ENCODE peak calls at places on chromosomes 7 and 10, in five cellular contexts. One of them, this sample, is unnamed.

GRCh38 chr7:106419455-106420182 is 134.8 kb upstream of the NAMPT start:
- DNase-seq in astrocyte of the cerebellum: no peak
- DNase-seq in MCF 10A: peak; percentile 17
- DNase-seq in stimulated activated CD4-positive, alpha-beta T cell treated with anti-CD3 and anti-CD28 coated beads, Interleukin-12 subunit alpha, Interleukin-12 subunit beta, amount 100 ng/mL, for 4 hours: no peak
- DNase-seq in T-helper 9 cell: no peak
- DNase-seq in this sample: no peak

GRCh38 chr7:1742555-1743303 is 72.7 kb downstream of the ELFN1 start:
- DNase-seq in astrocyte of the cerebellum: no peak
- DNase-seq in stimulated activated CD4-positive, alpha-beta T cell treated with anti-CD3 and anti-CD28 coated beads, Interleukin-12 subunit alpha, Interleukin-12 subunit beta, amount 100 ng/mL, for 4 hours: no peak
- DNase-seq in MCF 10A: no peak
- DNase-seq in T-helper 9 cell: peak; percentile 20
- DNase-seq in this sample: peak; percentile 56

GRCh38 chr10:123544986-123545385 is 121.2 kb upstream of the GPR26 start:
- DNase-seq in astrocyte of the cerebellum: no peak
- DNase-seq in MCF 10A: no peak
- DNase-seq in stimulated activated CD4-positive, alpha-beta T cell treated with anti-CD3 and anti-CD28 coated beads, Interleukin-12 subunit alpha, Interleukin-12 subunit beta, amount 100 ng/mL, for 4 hours: no peak
- DNase-seq in T-helper 9 cell: no peak
- DNase-seq in this sample: no peak

GRCh38 chr7:47581442-47581820 is 480 bp downstream of the TNS3 start:
- DNase-seq in T-helper 9 cell: no peak
- DNase-seq in stimulated activated CD4-positive, alpha-beta T cell treated with anti-CD3 and anti-CD28 coated beads, Interleukin-12 subunit alpha, Interleukin-12 subunit beta, amount 100 ng/mL, for 4 hours: no peak
- DNase-seq in astrocyte of the cerebellum: no peak
- DNase-seq in MCF 10A: no peak
- DNase-seq in this sample: no peak

GRCh38 chr7:155774947-155775346 is 37.3 kb downstream of the SHH start:
- DNase-seq in MCF 10A: no peak
- DNase-seq in stimulated activated CD4-positive, alpha-beta T cell treated with anti-CD3 and anti-CD28 coated beads, Interleukin-12 subunit alpha, Interleukin-12 subunit beta, amount 100 ng/mL, for 4 hours: no peak
- DNase-seq in T-helper 9 cell: no peak
- DNase-seq in astrocyte of the cerebellum: no peak
- DNase-seq in this sample: no peak

GRCh38 chr10:70648427-70648826 is 23.9 kb upstream of the ADAMTS14 start:
- DNase-seq in MCF 10A: no peak
- DNase-seq in stimulated activated CD4-positive, alpha-beta T cell treated with anti-CD3 and anti-CD28 coated beads, Interleukin-12 subunit alpha, Interleukin-12 subunit beta, amount 100 ng/mL, for 4 hours: no peak
- DNase-seq in astrocyte of the cerebellum: no peak
- DNase-seq in T-helper 9 cell: no peak
- DNase-seq in this sample: no peak

GRCh38 chr10:51079331-51079730 is 5.0 kb downstream of the PRKG1 start:
- DNase-seq in stimulated activated CD4-positive, alpha-beta T cell treated with anti-CD3 and anti-CD28 coated beads, Interleukin-12 subunit alpha, Interleukin-12 subunit beta, amount 100 ng/mL, for 4 hours: no peak
- DNase-seq in T-helper 9 cell: no peak
- DNase-seq in astrocyte of the cerebellum: no peak
- DNase-seq in MCF 10A: no peak
- DNase-seq in this sample: no peak

GRCh38 chr10:45373003-45373782 is 823 bp upstream of the ALOX5 start:
- DNase-seq in stimulated activated CD4-positive, alpha-beta T cell treated with anti-CD3 and anti-CD28 coated beads, Interleukin-12 subunit alpha, Interleukin-12 subunit beta, amount 100 ng/mL, for 4 hours: no peak
- DNase-seq in astrocyte of the cerebellum: no peak
- DNase-seq in MCF 10A: no peak
- DNase-seq in T-helper 9 cell: peak; percentile 29
- DNase-seq in this sample: no peak

GRCh38 chr10:71974489-71975011 is 10.4 kb downstream of the CHST3 start:
- DNase-seq in MCF 10A: peak; percentile 81
- DNase-seq in astrocyte of the cerebellum: no peak
- DNase-seq in stimulated activated CD4-positive, alpha-beta T cell treated with anti-CD3 and anti-CD28 coated beads, Interleukin-12 subunit alpha, Interleukin-12 subunit beta, amount 100 ng/mL, for 4 hours: peak; percentile 31
- DNase-seq in T-helper 9 cell: no peak
- DNase-seq in this sample: no peak

GRCh38 chr10:15348579-15348978 is 22.5 kb downstream of the FAM171A1 start:
- DNase-seq in astrocyte of the cerebellum: no peak
- DNase-seq in MCF 10A: no peak
- DNase-seq in stimulated activated CD4-positive, alpha-beta T cell treated with anti-CD3 and anti-CD28 coated beads, Interleukin-12 subunit alpha, Interleukin-12 subunit beta, amount 100 ng/mL, for 4 hours: no peak
- DNase-seq in T-helper 9 cell: no peak
- DNase-seq in this sample: no peak

GRCh38 chr7:142441074-142441403 is 183.2 kb upstream of the PRSS58 start:
- DNase-seq in T-helper 9 cell: no peak
- DNase-seq in astrocyte of the cerebellum: no peak
- DNase-seq in MCF 10A: no peak
- DNase-seq in stimulated activated CD4-positive, alpha-beta T cell treated with anti-CD3 and anti-CD28 coated beads, Interleukin-12 subunit alpha, Interleukin-12 subunit beta, amount 100 ng/mL, for 4 hours: no peak
- DNase-seq in this sample: no peak

GRCh38 chr10:115028419-115028818 is 64.7 kb upstream of the ATRNL1 start:
- DNase-seq in MCF 10A: no peak
- DNase-seq in stimulated activated CD4-positive, alpha-beta T cell treated with anti-CD3 and anti-CD28 coated beads, Interleukin-12 subunit alpha, Interleukin-12 subunit beta, amount 100 ng/mL, for 4 hours: no peak
- DNase-seq in T-helper 9 cell: no peak
- DNase-seq in astrocyte of the cerebellum: no peak
- DNase-seq in this sample: no peak

GRCh38 chr10:109327266-109327665 is 596.0 kb downstream of the XPNPEP1 start:
- DNase-seq in MCF 10A: no peak
- DNase-seq in stimulated activated CD4-positive, alpha-beta T cell treated with anti-CD3 and anti-CD28 coated beads, Interleukin-12 subunit alpha, Interleukin-12 subunit beta, amount 100 ng/mL, for 4 hours: no peak
- DNase-seq in T-helper 9 cell: no peak
- DNase-seq in astrocyte of the cerebellum: no peak
- DNase-seq in this sample: no peak

GRCh38 chr7:80150621-80151273 is 16.1 kb downstream of the GNAI1 start:
- DNase-seq in T-helper 9 cell: no peak
- DNase-seq in stimulated activated CD4-positive, alpha-beta T cell treated with anti-CD3 and anti-CD28 coated beads, Interleukin-12 subunit alpha, Interleukin-12 subunit beta, amount 100 ng/mL, for 4 hours: no peak
- DNase-seq in astrocyte of the cerebellum: peak; percentile 75
- DNase-seq in MCF 10A: peak; percentile 95
- DNase-seq in this sample: no peak

GRCh38 chr7:7221602-7222038 is 39.3 kb downstream of the C1GALT1 start:
- DNase-seq in stimulated activated CD4-positive, alpha-beta T cell treated with anti-CD3 and anti-CD28 coated beads, Interleukin-12 subunit alpha, Interleukin-12 subunit beta, amount 100 ng/mL, for 4 hours: no peak
- DNase-seq in T-helper 9 cell: no peak
- DNase-seq in MCF 10A: peak; percentile 89
- DNase-seq in astrocyte of the cerebellum: peak; percentile 18
- DNase-seq in this sample: no peak

GRCh38 chr10:124220547-124220946 is 127.1 kb upstream of the CHST15 start:
- DNase-seq in astrocyte of the cerebellum: no peak
- DNase-seq in stimulated activated CD4-positive, alpha-beta T cell treated with anti-CD3 and anti-CD28 coated beads, Interleukin-12 subunit alpha, Interleukin-12 subunit beta, amount 100 ng/mL, for 4 hours: no peak
- DNase-seq in T-helper 9 cell: no peak
- DNase-seq in MCF 10A: no peak
- DNase-seq in this sample: no peak

GRCh38 chr7:122766593-122766992 is 63.9 kb upstream of the RNF148 start:
- DNase-seq in astrocyte of the cerebellum: no peak
- DNase-seq in T-helper 9 cell: no peak
- DNase-seq in MCF 10A: no peak
- DNase-seq in stimulated activated CD4-positive, alpha-beta T cell treated with anti-CD3 and anti-CD28 coated beads, Interleukin-12 subunit alpha, Interleukin-12 subunit beta, amount 100 ng/mL, for 4 hours: no peak
- DNase-seq in this sample: no peak

GRCh38 chr10:2994562-2994961 is 72.8 kb upstream of the PFKP start:
- DNase-seq in astrocyte of the cerebellum: peak; percentile 75
- DNase-seq in stimulated activated CD4-positive, alpha-beta T cell treated with anti-CD3 and anti-CD28 coated beads, Interleukin-12 subunit alpha, Interleukin-12 subunit beta, amount 100 ng/mL, for 4 hours: no peak
- DNase-seq in T-helper 9 cell: no peak
- DNase-seq in MCF 10A: no peak
- DNase-seq in this sample: no peak

GRCh38 chr10:5927306-5927705 is 37.3 kb downstream of the FBH1 start:
- DNase-seq in stimulated activated CD4-positive, alpha-beta T cell treated with anti-CD3 and anti-CD28 coated beads, Interleukin-12 subunit alpha, Interleukin-12 subunit beta, amount 100 ng/mL, for 4 hours: no peak
- DNase-seq in T-helper 9 cell: no peak
- DNase-seq in astrocyte of the cerebellum: peak; percentile 52
- DNase-seq in MCF 10A: no peak
- DNase-seq in this sample: no peak

GRCh38 chr7:135186841-135187253 is 16.3 kb upstream of the CYREN start:
- DNase-seq in stimulated activated CD4-positive, alpha-beta T cell treated with anti-CD3 and anti-CD28 coated beads, Interleukin-12 subunit alpha, Interleukin-12 subunit beta, amount 100 ng/mL, for 4 hours: no peak
- DNase-seq in astrocyte of the cerebellum: no peak
- DNase-seq in MCF 10A: no peak
- DNase-seq in T-helper 9 cell: no peak
- DNase-seq in this sample: no peak

GRCh38 chr7:137879357-137880158 is 32.8 kb upstream of the DGKI start:
- DNase-seq in MCF 10A: no peak
- DNase-seq in astrocyte of the cerebellum: no peak
- DNase-seq in stimulated activated CD4-positive, alpha-beta T cell treated with anti-CD3 and anti-CD28 coated beads, Interleukin-12 subunit alpha, Interleukin-12 subunit beta, amount 100 ng/mL, for 4 hours: no peak
- DNase-seq in T-helper 9 cell: no peak
- DNase-seq in this sample: no peak

GRCh38 chr10:97463363-97464132 is 17.6 kb downstream of the ZDHHC16 start:
- DNase-seq in MCF 10A: peak; percentile 74
- DNase-seq in T-helper 9 cell: no peak
- DNase-seq in stimulated activated CD4-positive, alpha-beta T cell treated with anti-CD3 and anti-CD28 coated beads, Interleukin-12 subunit alpha, Interleukin-12 subunit beta, amount 100 ng/mL, for 4 hours: no peak
- DNase-seq in astrocyte of the cerebellum: no peak
- DNase-seq in this sample: peak; percentile 33

GRCh38 chr10:117686606-117687005 is 144.1 kb downstream of the EMX2 start:
- DNase-seq in T-helper 9 cell: no peak
- DNase-seq in astrocyte of the cerebellum: no peak
- DNase-seq in MCF 10A: no peak
- DNase-seq in stimulated activated CD4-positive, alpha-beta T cell treated with anti-CD3 and anti-CD28 coated beads, Interleukin-12 subunit alpha, Interleukin-12 subunit beta, amount 100 ng/mL, for 4 hours: no peak
- DNase-seq in this sample: no peak

GRCh38 chr7:150373049-150373801 is 4.6 kb downstream of the REPIN1 start:
- DNase-seq in T-helper 9 cell: no peak
- DNase-seq in MCF 10A: no peak
- DNase-seq in astrocyte of the cerebellum: no peak
- DNase-seq in stimulated activated CD4-positive, alpha-beta T cell treated with anti-CD3 and anti-CD28 coated beads, Interleukin-12 subunit alpha, Interleukin-12 subunit beta, amount 100 ng/mL, for 4 hours: no peak
- DNase-seq in this sample: no peak

GRCh38 chr7:17474724-17475344 is 176.4 kb downstream of the AHR start:
- DNase-seq in MCF 10A: peak; percentile 16
- DNase-seq in T-helper 9 cell: peak; percentile 0
- DNase-seq in stimulated activated CD4-positive, alpha-beta T cell treated with anti-CD3 and anti-CD28 coated beads, Interleukin-12 subunit alpha, Interleukin-12 subunit beta, amount 100 ng/mL, for 4 hours: no peak
- DNase-seq in astrocyte of the cerebellum: no peak
- DNase-seq in this sample: no peak

GRCh38 chr7:155439311-155440017 is 18.5 kb upstream of the EN2 start:
- DNase-seq in stimulated activated CD4-positive, alpha-beta T cell treated with anti-CD3 and anti-CD28 coated beads, Interleukin-12 subunit alpha, Interleukin-12 subunit beta, amount 100 ng/mL, for 4 hours: no peak
- DNase-seq in MCF 10A: no peak
- DNase-seq in T-helper 9 cell: no peak
- DNase-seq in astrocyte of the cerebellum: no peak
- DNase-seq in this sample: no peak

GRCh38 chr10:132496360-132497082 is 41.1 kb upstream of the INPP5A start:
- DNase-seq in stimulated activated CD4-positive, alpha-beta T cell treated with anti-CD3 and anti-CD28 coated beads, Interleukin-12 subunit alpha, Interleukin-12 subunit beta, amount 100 ng/mL, for 4 hours: no peak
- DNase-seq in MCF 10A: no peak
- DNase-seq in T-helper 9 cell: no peak
- DNase-seq in astrocyte of the cerebellum: no peak
- DNase-seq in this sample: no peak

GRCh38 chr7:4794591-4795350 is 19.3 kb downstream of the AP5Z1 start:
- DNase-seq in T-helper 9 cell: no peak
- DNase-seq in astrocyte of the cerebellum: no peak
- DNase-seq in stimulated activated CD4-positive, alpha-beta T cell treated with anti-CD3 and anti-CD28 coated beads, Interleukin-12 subunit alpha, Interleukin-12 subunit beta, amount 100 ng/mL, for 4 hours: no peak
- DNase-seq in MCF 10A: no peak
- DNase-seq in this sample: no peak

GRCh38 chr7:150996289-150997074 is 5.7 kb downstream of the NOS3 start:
- DNase-seq in MCF 10A: no peak
- DNase-seq in astrocyte of the cerebellum: no peak
- DNase-seq in stimulated activated CD4-positive, alpha-beta T cell treated with anti-CD3 and anti-CD28 coated beads, Interleukin-12 subunit alpha, Interleukin-12 subunit beta, amount 100 ng/mL, for 4 hours: no peak
- DNase-seq in T-helper 9 cell: no peak
- DNase-seq in this sample: no peak

This sample was measured in immature natural killer cell.